ENCODE peak calls at places on chromosomes 16 and 17, in ten cellular contexts. One of them, this sample, is unnamed.

GRCh38 chr17:1498869-1499268 is 6.4 kb upstream of the MYO1C start:
- DNase-seq in naive B cell: no peak
- DNase-seq in cardiac septum: no peak
- DNase-seq in cardiac fibroblast: peak
- DNase-seq in activated T-cell treated with anti-CD3 and anti-CD28 coated beads, Interleukin-2, amount 50 U/mL, for 1 hour: no peak
- DNase-seq in central memory CD4-positive, alpha-beta T cell: no peak
- DNase-seq in ureter: no peak
- DNase-seq in left ventricle myocardium superior: no peak
- DNase-seq in transverse colon: no peak
- DNase-seq in central memory CD8-positive, alpha-beta T cell: no peak
- DNase-seq in this sample: peak

GRCh38 chr16:80703391-80704071 is 100.9 kb downstream of the CDYL2 start:
- DNase-seq in left ventricle myocardium superior: no peak
- DNase-seq in activated T-cell treated with anti-CD3 and anti-CD28 coated beads, Interleukin-2, amount 50 U/mL, for 1 hour: no peak
- DNase-seq in central memory CD8-positive, alpha-beta T cell: no peak
- DNase-seq in naive B cell: no peak
- DNase-seq in central memory CD4-positive, alpha-beta T cell: no peak
- DNase-seq in cardiac septum: no peak
- DNase-seq in transverse colon: peak
- DNase-seq in cardiac fibroblast: no peak
- DNase-seq in ureter: no peak
- DNase-seq in this sample: no peak

GRCh38 chr17:43211480-43212402 is at the start of gene TMEM106A:
- DNase-seq in cardiac septum: peak
- DNase-seq in transverse colon: peak
- DNase-seq in left ventricle myocardium superior: peak
- DNase-seq in ureter: peak
- DNase-seq in naive B cell: peak
- DNase-seq in cardiac fibroblast: peak
- DNase-seq in activated T-cell treated with anti-CD3 and anti-CD28 coated beads, Interleukin-2, amount 50 U/mL, for 1 hour: peak
- DNase-seq in central memory CD4-positive, alpha-beta T cell: peak
- DNase-seq in central memory CD8-positive, alpha-beta T cell: peak
- DNase-seq in this sample: peak

GRCh38 chr17:27461192-27461859 is 5.1 kb downstream of the KSR1 start:
- DNase-seq in naive B cell: no peak
- DNase-seq in left ventricle myocardium superior: no peak
- DNase-seq in central memory CD8-positive, alpha-beta T cell: no peak
- DNase-seq in cardiac septum: no peak
- DNase-seq in activated T-cell treated with anti-CD3 and anti-CD28 coated beads, Interleukin-2, amount 50 U/mL, for 1 hour: no peak
- DNase-seq in central memory CD4-positive, alpha-beta T cell: no peak
- DNase-seq in cardiac fibroblast: no peak
- DNase-seq in transverse colon: no peak
- DNase-seq in ureter: no peak
- DNase-seq in this sample: no peak

GRCh38 chr17:1108810-1109605 is 70.8 kb downstream of the ABR start:
- DNase-seq in activated T-cell treated with anti-CD3 and anti-CD28 coated beads, Interleukin-2, amount 50 U/mL, for 1 hour: peak
- DNase-seq in naive B cell: peak
- DNase-seq in cardiac septum: peak
- DNase-seq in central memory CD8-positive, alpha-beta T cell: peak
- DNase-seq in left ventricle myocardium superior: peak
- DNase-seq in cardiac fibroblast: peak
- DNase-seq in transverse colon: peak
- DNase-seq in ureter: peak
- DNase-seq in central memory CD4-positive, alpha-beta T cell: peak
- DNase-seq in this sample: peak

GRCh38 chr17:74245145-74245817 is 28.8 kb upstream of the DNAI2 start:
- DNase-seq in central memory CD4-positive, alpha-beta T cell: no peak
- DNase-seq in left ventricle myocardium superior: no peak
- DNase-seq in cardiac fibroblast: no peak
- DNase-seq in activated T-cell treated with anti-CD3 and anti-CD28 coated beads, Interleukin-2, amount 50 U/mL, for 1 hour: no peak
- DNase-seq in naive B cell: no peak
- DNase-seq in cardiac septum: no peak
- DNase-seq in transverse colon: no peak
- DNase-seq in central memory CD8-positive, alpha-beta T cell: no peak
- DNase-seq in ureter: no peak
- DNase-seq in this sample: peak

GRCh38 chr16:10981697-10982216 is 37.4 kb downstream of the CLEC16A start:
- DNase-seq in central memory CD4-positive, alpha-beta T cell: no peak
- DNase-seq in naive B cell: peak
- DNase-seq in activated T-cell treated with anti-CD3 and anti-CD28 coated beads, Interleukin-2, amount 50 U/mL, for 1 hour: peak
- DNase-seq in transverse colon: no peak
- DNase-seq in left ventricle myocardium superior: no peak
- DNase-seq in central memory CD8-positive, alpha-beta T cell: no peak
- DNase-seq in cardiac fibroblast: no peak
- DNase-seq in ureter: no peak
- DNase-seq in cardiac septum: no peak
- DNase-seq in this sample: no peak

GRCh38 chr17:73625975-73626706 is 18.1 kb downstream of the SDK2 start:
- DNase-seq in transverse colon: no peak
- DNase-seq in ureter: no peak
- DNase-seq in cardiac septum: no peak
- DNase-seq in naive B cell: no peak
- DNase-seq in activated T-cell treated with anti-CD3 and anti-CD28 coated beads, Interleukin-2, amount 50 U/mL, for 1 hour: no peak
- DNase-seq in central memory CD8-positive, alpha-beta T cell: no peak
- DNase-seq in left ventricle myocardium superior: peak
- DNase-seq in central memory CD4-positive, alpha-beta T cell: no peak
- DNase-seq in cardiac fibroblast: no peak
- DNase-seq in this sample: no peak

GRCh38 chr16:66928702-66929388 is 3.5 kb upstream of the RRAD start:
- DNase-seq in left ventricle myocardium superior: no peak
- DNase-seq in cardiac septum: no peak
- DNase-seq in central memory CD4-positive, alpha-beta T cell: no peak
- DNase-seq in activated T-cell treated with anti-CD3 and anti-CD28 coated beads, Interleukin-2, amount 50 U/mL, for 1 hour: no peak
- DNase-seq in cardiac fibroblast: peak
- DNase-seq in transverse colon: peak
- DNase-seq in ureter: no peak
- DNase-seq in central memory CD8-positive, alpha-beta T cell: no peak
- DNase-seq in naive B cell: no peak
- DNase-seq in this sample: peak

GRCh38 chr17:78588258-78589030 is 11.2 kb upstream of the DNAH17 start:
- DNase-seq in cardiac fibroblast: no peak
- DNase-seq in transverse colon: no peak
- DNase-seq in ureter: no peak
- DNase-seq in central memory CD4-positive, alpha-beta T cell: no peak
- DNase-seq in left ventricle myocardium superior: no peak
- DNase-seq in central memory CD8-positive, alpha-beta T cell: no peak
- DNase-seq in cardiac septum: no peak
- DNase-seq in naive B cell: no peak
- DNase-seq in activated T-cell treated with anti-CD3 and anti-CD28 coated beads, Interleukin-2, amount 50 U/mL, for 1 hour: no peak
- DNase-seq in this sample: no peak

GRCh38 chr16:23833504-23833903 is 2.3 kb upstream of the PRKCB start:
- DNase-seq in cardiac septum: no peak
- DNase-seq in naive B cell: no peak
- DNase-seq in central memory CD4-positive, alpha-beta T cell: no peak
- DNase-seq in ureter: no peak
- DNase-seq in transverse colon: no peak
- DNase-seq in activated T-cell treated with anti-CD3 and anti-CD28 coated beads, Interleukin-2, amount 50 U/mL, for 1 hour: no peak
- DNase-seq in central memory CD8-positive, alpha-beta T cell: no peak
- DNase-seq in cardiac fibroblast: no peak
- DNase-seq in left ventricle myocardium superior: no peak
- DNase-seq in this sample: no peak

GRCh38 chr17:62336527-62336926 is 43.8 kb upstream of the EFCAB3 start:
- DNase-seq in naive B cell: no peak
- DNase-seq in cardiac septum: no peak
- DNase-seq in left ventricle myocardium superior: no peak
- DNase-seq in transverse colon: no peak
- DNase-seq in central memory CD4-positive, alpha-beta T cell: no peak
- DNase-seq in activated T-cell treated with anti-CD3 and anti-CD28 coated beads, Interleukin-2, amount 50 U/mL, for 1 hour: no peak
- DNase-seq in cardiac fibroblast: no peak
- DNase-seq in ureter: no peak
- DNase-seq in central memory CD8-positive, alpha-beta T cell: no peak
- DNase-seq in this sample: no peak

GRCh38 chr17:82116246-82116645 is 18.2 kb upstream of the FASN start:
- DNase-seq in central memory CD8-positive, alpha-beta T cell: no peak
- DNase-seq in naive B cell: no peak
- DNase-seq in cardiac fibroblast: no peak
- DNase-seq in activated T-cell treated with anti-CD3 and anti-CD28 coated beads, Interleukin-2, amount 50 U/mL, for 1 hour: no peak
- DNase-seq in ureter: no peak
- DNase-seq in cardiac septum: no peak
- DNase-seq in transverse colon: no peak
- DNase-seq in central memory CD4-positive, alpha-beta T cell: no peak
- DNase-seq in left ventricle myocardium superior: no peak
- DNase-seq in this sample: no peak

GRCh38 chr16:10752843-10753523 is 9.3 kb downstream of the NUBP1 start:
- DNase-seq in central memory CD8-positive, alpha-beta T cell: no peak
- DNase-seq in ureter: no peak
- DNase-seq in left ventricle myocardium superior: peak
- DNase-seq in activated T-cell treated with anti-CD3 and anti-CD28 coated beads, Interleukin-2, amount 50 U/mL, for 1 hour: no peak
- DNase-seq in naive B cell: peak
- DNase-seq in cardiac septum: peak
- DNase-seq in transverse colon: peak
- DNase-seq in central memory CD4-positive, alpha-beta T cell: no peak
- DNase-seq in cardiac fibroblast: no peak
- DNase-seq in this sample: no peak

GRCh38 chr17:28747046-28747691 is 3.4 kb downstream of the TRAF4 start:
- DNase-seq in cardiac fibroblast: no peak
- DNase-seq in activated T-cell treated with anti-CD3 and anti-CD28 coated beads, Interleukin-2, amount 50 U/mL, for 1 hour: peak
- DNase-seq in cardiac septum: no peak
- DNase-seq in left ventricle myocardium superior: no peak
- DNase-seq in naive B cell: no peak
- DNase-seq in ureter: peak
- DNase-seq in central memory CD8-positive, alpha-beta T cell: no peak
- DNase-seq in transverse colon: peak
- DNase-seq in central memory CD4-positive, alpha-beta T cell: no peak
- DNase-seq in this sample: no peak

GRCh38 chr17:41695134-41695661 is 6.5 kb downstream of the EIF1 start:
- DNase-seq in ureter: no peak
- DNase-seq in naive B cell: no peak
- DNase-seq in central memory CD8-positive, alpha-beta T cell: no peak
- DNase-seq in transverse colon: no peak
- DNase-seq in activated T-cell treated with anti-CD3 and anti-CD28 coated beads, Interleukin-2, amount 50 U/mL, for 1 hour: no peak
- DNase-seq in cardiac fibroblast: peak
- DNase-seq in cardiac septum: no peak
- DNase-seq in left ventricle myocardium superior: no peak
- DNase-seq in central memory CD4-positive, alpha-beta T cell: peak
- DNase-seq in this sample: no peak

GRCh38 chr16:1945559-1946391 is 2.8 kb upstream of the MSRB1 start:
- DNase-seq in left ventricle myocardium superior: no peak
- DNase-seq in naive B cell: no peak
- DNase-seq in central memory CD4-positive, alpha-beta T cell: no peak
- DNase-seq in ureter: peak
- DNase-seq in central memory CD8-positive, alpha-beta T cell: no peak
- DNase-seq in transverse colon: no peak
- DNase-seq in activated T-cell treated with anti-CD3 and anti-CD28 coated beads, Interleukin-2, amount 50 U/mL, for 1 hour: no peak
- DNase-seq in cardiac fibroblast: no peak
- DNase-seq in cardiac septum: no peak
- DNase-seq in this sample: no peak

GRCh38 chr16:74736531-74737157 is 36.0 kb upstream of the MLKL start:
- DNase-seq in cardiac fibroblast: no peak
- DNase-seq in transverse colon: no peak
- DNase-seq in central memory CD8-positive, alpha-beta T cell: no peak
- DNase-seq in cardiac septum: no peak
- DNase-seq in naive B cell: no peak
- DNase-seq in central memory CD4-positive, alpha-beta T cell: no peak
- DNase-seq in left ventricle myocardium superior: no peak
- DNase-seq in activated T-cell treated with anti-CD3 and anti-CD28 coated beads, Interleukin-2, amount 50 U/mL, for 1 hour: no peak
- DNase-seq in ureter: no peak
- DNase-seq in this sample: no peak

GRCh38 chr17:40312131-40312731 is 3.3 kb downstream of the RARA start:
- DNase-seq in cardiac septum: peak
- DNase-seq in transverse colon: peak
- DNase-seq in activated T-cell treated with anti-CD3 and anti-CD28 coated beads, Interleukin-2, amount 50 U/mL, for 1 hour: no peak
- DNase-seq in ureter: peak
- DNase-seq in cardiac fibroblast: no peak
- DNase-seq in central memory CD8-positive, alpha-beta T cell: no peak
- DNase-seq in naive B cell: no peak
- DNase-seq in central memory CD4-positive, alpha-beta T cell: no peak
- DNase-seq in left ventricle myocardium superior: peak
- DNase-seq in this sample: no peak

GRCh38 chr16:48129926-48130325 is 25.9 kb downstream of the ABCC12 start:
- DNase-seq in cardiac septum: no peak
- DNase-seq in cardiac fibroblast: no peak
- DNase-seq in transverse colon: no peak
- DNase-seq in naive B cell: no peak
- DNase-seq in left ventricle myocardium superior: no peak
- DNase-seq in ureter: no peak
- DNase-seq in central memory CD4-positive, alpha-beta T cell: no peak
- DNase-seq in central memory CD8-positive, alpha-beta T cell: no peak
- DNase-seq in activated T-cell treated with anti-CD3 and anti-CD28 coated beads, Interleukin-2, amount 50 U/mL, for 1 hour: no peak
- DNase-seq in this sample: no peak

This sample was measured in astrocyte of the spinal cord.